ENCODE peak calls at places on chromosomes 3 and 15, in ten cellular contexts. D is heart right ventricle, C is cardiac muscle cell, Z is trophoblast cell, S is tibial artery, V is stomach, O is thoracic aorta, K is right atrium auricular region, L is GM23248, R is neural progenitor cell. T is an unnamed sample. For H3K9me3 and H3K36me3, the result is how much of the 10 kb centered on the place peaks cover.

GRCh38 chr15:36885709-36886108 is 214.6 kb downstream of the MEIS2 start:
- DNase-seq in D (no peak), C (no peak), Z (no peak), S (no peak), V (no peak), O (no peak), K (no peak), L (no peak), R (no peak), T (no peak)

GRCh38 chr3:163039636-163040035 is 1543.0 kb downstream of the OTOL1 start:
- DNase-seq in D (no peak), C (no peak), Z (no peak), S (no peak), V (no peak), O (no peak), K (no peak), L (no peak), R (no peak), T (no peak)

GRCh38 chr15:37061996-37062395 is 38.4 kb downstream of the MEIS2 start:
- DNase-seq in D (no peak), C (no peak), Z (no peak), S (no peak), V (no peak), O (no peak), K (no peak), L (no peak), R (no peak), T (no peak)

GRCh38 chr3:57683286-57683685 is 9.6 kb downstream of the DENND6A start:
- DNase-seq in D (no peak), C (no peak), Z (no peak), S (no peak), V (no peak), O (no peak), K (no peak), L (no peak), R (no peak), T (no peak)

GRCh38 chr3:124510290-124510689 is 220.0 kb upstream of the UMPS start:
- DNase-seq in D (no peak), C (no peak), Z (peak), S (no peak), V (no peak), O (no peak), K (no peak), L (peak), R (no peak), T (no peak)

GRCh38 chr3:45841380-45841700 is 579 bp downstream of the LZTFL1 start:
- DNase-seq in D (no peak), C (peak), Z (no peak), S (no peak), V (no peak), O (no peak), K (no peak), L (peak), R (peak), T (peak)

GRCh38 chr3:123287051-123287961 is 85.6 kb downstream of the SEC22A start:
- DNase-seq in D (no peak), C (no peak), Z (no peak), S (peak), V (no peak), O (no peak), K (peak), L (no peak), R (no peak), T (no peak)

GRCh38 chr3:52522651-52523251 is 10.9 kb downstream of the NT5DC2 start:
- DNase-seq in D (no peak), C (no peak), Z (no peak), S (peak), V (no peak), O (no peak), K (no peak), L (no peak), R (no peak), T (no peak)

GRCh38 chr3:119695480-119695879 is 7.3 kb upstream of the CFAP91 start:
- DNase-seq in D (no peak), C (no peak), Z (peak), S (no peak), V (no peak), O (no peak), K (no peak), L (peak), R (no peak), T (no peak)

GRCh38 chr3:155643581-155644165 is 101.2 kb downstream of the PLCH1 start:
- DNase-seq in D (no peak), C (no peak), Z (no peak), S (no peak), V (no peak), O (no peak), K (no peak), L (no peak), R (no peak), T (no peak)

GRCh38 chr15:23670970-23671369 is 16.1 kb downstream of the NDN start:
- DNase-seq in D (no peak), C (no peak), Z (no peak), S (no peak), V (no peak), O (no peak), K (no peak), L (no peak), R (no peak), T (no peak)
- H3K9me3 ChIP-seq in D (under half), C (under half), Z (under half), S (under half), V (under half), O (under half), K (under half), L (under half), R (under half), T (under half)

DNA sequence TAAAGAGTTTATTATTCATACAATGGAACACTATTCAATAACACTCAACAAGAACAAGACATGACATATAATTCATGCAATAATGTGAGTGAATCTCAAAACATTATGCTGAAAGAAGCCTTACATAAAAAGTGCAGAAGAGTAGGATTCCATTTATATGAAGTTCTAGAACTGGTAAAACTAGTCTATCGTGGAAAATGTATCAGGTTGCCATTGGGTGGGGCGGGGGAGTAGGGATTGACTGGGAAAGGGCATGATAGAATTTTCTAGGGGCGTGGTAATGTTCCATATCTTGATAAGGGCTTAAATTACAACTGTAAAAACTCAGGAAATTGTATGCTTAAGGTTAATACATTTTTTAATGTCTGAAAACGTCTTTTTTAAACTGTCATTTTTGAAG is 247.9 kb downstream of the SATB1 start:
- DNase-seq in D (no peak), C (no peak), Z (peak), S (no peak), V (no peak), O (no peak), K (no peak), L (no peak), R (no peak), T (no peak)
- H3K27ac ChIP-seq in D (no peak), C (no peak), Z (no peak), S (no peak), V (no peak), O (no peak), K (no peak), L (no peak), R (no peak), T (no peak)

GRCh38 chr3:172298247-172298646 is 150.0 kb downstream of the GHSR start:
- DNase-seq in D (no peak), C (no peak), Z (no peak), S (no peak), V (no peak), O (no peak), K (no peak), L (no peak), R (no peak), T (no peak)
- H3K36me3 ChIP-seq in D (under half), C (under half), Z (under half), S (under half), V (half or more), O (under half), K (under half), L (half or more), R (under half), T (half or more)

GRCh38 chr3:151501171-151501790 is 40.4 kb upstream of the IGSF10 start:
- DNase-seq in D (no peak), C (no peak), Z (no peak), S (no peak), V (no peak), O (no peak), K (no peak), L (peak), R (no peak), T (no peak)

GRCh38 chr3:151501905-151502615 is 41.2 kb upstream of the IGSF10 start:
- DNase-seq in D (no peak), C (no peak), Z (no peak), S (no peak), V (no peak), O (no peak), K (no peak), L (no peak), R (no peak), T (no peak)

GRCh38 chr3:151499198-151499597 is 38.3 kb upstream of the IGSF10 start:
- DNase-seq in D (no peak), C (no peak), Z (no peak), S (no peak), V (no peak), O (no peak), K (no peak), L (no peak), R (no peak), T (no peak)

GRCh38 chr3:151503074-151503473 is 42.2 kb upstream of the IGSF10 start:
- DNase-seq in D (no peak), C (no peak), Z (no peak), S (no peak), V (no peak), O (no peak), K (no peak), L (no peak), R (no peak), T (no peak)

GRCh38 chr3:151504606-151505005 is 43.7 kb upstream of the IGSF10 start:
- DNase-seq in D (no peak), C (no peak), Z (no peak), S (no peak), V (no peak), O (no peak), K (no peak), L (no peak), R (no peak), T (no peak)
- H3K9me3 ChIP-seq in D (under half), C (under half), Z (under half), S (under half), V (under half), O (under half), K (under half), L (under half), R (under half), T (under half)

DNA sequence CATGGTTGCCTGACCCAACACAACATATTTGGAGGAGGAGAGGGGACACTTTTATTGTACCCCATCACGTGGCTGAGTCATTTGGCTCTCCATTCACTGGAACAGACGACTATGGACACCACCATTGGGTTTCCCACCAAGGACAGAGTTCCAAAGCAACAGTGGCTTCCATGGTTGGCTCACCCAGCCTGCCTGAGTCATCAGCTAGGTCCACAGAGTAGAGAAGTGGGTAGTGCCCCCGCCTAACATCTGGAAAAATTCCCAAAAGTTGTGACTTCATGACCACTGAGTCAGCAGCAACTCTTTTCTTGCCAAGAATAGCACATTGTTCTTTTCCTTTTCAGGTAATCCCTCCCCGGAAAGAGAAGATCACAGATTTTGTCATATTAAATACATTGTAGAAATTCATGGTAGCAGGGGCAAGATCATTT is 3.0 kb upstream of the PPP1R2 start:
- DNase-seq in D (peak), C (no peak), Z (peak), S (peak), V (peak), O (peak), K (peak), L (peak), R (no peak), T (no peak)
- H3K27ac ChIP-seq in D (no peak), C (no peak), Z (no peak), S (peak), V (peak), O (peak), K (peak), L (peak), R (no peak), T (no peak)

DNA sequence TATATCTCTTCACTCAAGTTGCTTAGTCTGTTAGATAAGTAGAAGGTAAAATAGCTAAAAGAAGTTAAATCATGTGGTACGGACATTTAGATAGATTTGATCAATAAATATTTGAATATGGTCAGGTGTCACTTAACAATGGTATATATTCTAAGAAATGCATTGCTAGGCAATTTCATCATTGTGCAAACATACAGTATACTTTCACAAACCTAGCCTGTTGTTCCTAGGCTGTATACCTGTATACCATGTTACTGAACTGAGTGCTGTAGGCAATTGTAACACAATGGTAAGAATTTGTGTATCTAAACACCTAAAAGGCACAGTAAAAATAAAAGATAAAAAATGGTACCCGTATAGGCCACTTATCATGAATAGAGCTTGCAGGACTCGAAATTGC is 112.8 kb upstream of the CGNL1 start:
- DNase-seq in D (no peak), C (no peak), Z (peak), S (no peak), V (no peak), O (no peak), K (no peak), L (no peak), R (no peak), T (no peak)
- H3K36me3 ChIP-seq in D (under half), C (under half), Z (under half), S (under half), V (under half), O (under half), K (under half), L (under half), R (under half), T (half or more)

T was measured in SJCRH30.